ENCODE peak calls at places on chromosomes 2 and 18, in four cellular contexts. One of them, this sample, is unnamed.

GRCh38 chr2:158890296-158890905 is 78.0 kb upstream of the TANC1 start:
- DNase-seq in GM13977: no peak
- DNase-seq in B cell: no peak
- DNase-seq in AG04450: no peak
- DNase-seq in this sample: no peak

GRCh38 chr2:235086481-235087184 is 134.8 kb downstream of the SH3BP4 start:
- DNase-seq in B cell: no peak
- DNase-seq in AG04450: no peak
- DNase-seq in GM13977: no peak
- DNase-seq in this sample: no peak

GRCh38 chr2:85558160-85558559 is 3.1 kb downstream of the GGCX start:
- DNase-seq in GM13977: no peak
- DNase-seq in B cell: no peak
- DNase-seq in AG04450: no peak
- DNase-seq in this sample: no peak

GRCh38 chr2:88442501-88442900 is 10.0 kb downstream of the FOXI3 start:
- DNase-seq in GM13977: no peak
- DNase-seq in AG04450: no peak
- DNase-seq in B cell: no peak
- DNase-seq in this sample: no peak

GRCh38 chr2:197307933-197308521 is 2.6 kb downstream of the ANKRD44 start:
- DNase-seq in AG04450: no peak
- DNase-seq in B cell: no peak
- DNase-seq in GM13977: peak; percentile 68
- DNase-seq in this sample: no peak

GRCh38 chr2:143026411-143027054 is 102.7 kb upstream of the ARHGAP15 start:
- DNase-seq in GM13977: no peak
- DNase-seq in B cell: no peak
- DNase-seq in AG04450: no peak
- DNase-seq in this sample: no peak

GRCh38 chr2:134665729-134666506 is 52.9 kb downstream of the TMEM163 start:
- DNase-seq in GM13977: no peak
- DNase-seq in AG04450: no peak
- DNase-seq in B cell: no peak
- DNase-seq in this sample: no peak

GRCh38 chr2:164495491-164496223 is 125.6 kb downstream of the GRB14 start:
- DNase-seq in B cell: no peak
- DNase-seq in GM13977: no peak
- DNase-seq in AG04450: no peak
- DNase-seq in this sample: peak; percentile 36

GRCh38 chr2:238449909-238450417 is 23.2 kb downstream of the ASB1 start:
- DNase-seq in GM13977: no peak
- DNase-seq in AG04450: no peak
- DNase-seq in B cell: no peak
- DNase-seq in this sample: no peak

GRCh38 chr2:47528874-47529273 is 125.9 kb downstream of the MSH2 start:
- DNase-seq in GM13977: no peak
- DNase-seq in AG04450: no peak
- DNase-seq in B cell: no peak
- DNase-seq in this sample: peak; percentile 32

GRCh38 chr18:40473221-40473620 is 1481.8 kb upstream of the PIK3C3 start:
- DNase-seq in AG04450: no peak
- DNase-seq in B cell: no peak
- DNase-seq in GM13977: no peak
- DNase-seq in this sample: no peak

GRCh38 chr2:27746325-27746724 is 25.2 kb upstream of the MRPL33 start:
- DNase-seq in AG04450: no peak
- DNase-seq in B cell: no peak
- DNase-seq in GM13977: no peak
- DNase-seq in this sample: no peak

GRCh38 chr2:239299218-239299939 is 101.4 kb downstream of the HDAC4 start:
- DNase-seq in B cell: no peak
- DNase-seq in GM13977: no peak
- DNase-seq in AG04450: no peak
- DNase-seq in this sample: no peak

GRCh38 chr2:211351998-211352397 is 795.6 kb downstream of the CPS1 start:
- DNase-seq in B cell: no peak
- DNase-seq in GM13977: no peak
- DNase-seq in AG04450: no peak
- DNase-seq in this sample: no peak

GRCh38 chr2:136216073-136216472 is 98.1 kb upstream of the CXCR4 start:
- DNase-seq in GM13977: no peak
- DNase-seq in AG04450: no peak
- DNase-seq in B cell: no peak
- DNase-seq in this sample: no peak

GRCh38 chr18:78778651-78779050 is 201.0 kb upstream of the SALL3 start:
- DNase-seq in GM13977: no peak
- DNase-seq in B cell: no peak
- DNase-seq in AG04450: no peak
- DNase-seq in this sample: no peak

GRCh38 chr18:12246849-12247808 is 7.0 kb upstream of the CIDEA start:
- DNase-seq in GM13977: no peak
- DNase-seq in AG04450: no peak
- DNase-seq in B cell: no peak
- DNase-seq in this sample: no peak

GRCh38 chr18:76801567-76802505 is 20.5 kb upstream of the ZNF236 start:
- DNase-seq in GM13977: peak; percentile 91
- DNase-seq in B cell: peak; percentile 48
- DNase-seq in AG04450: no peak
- DNase-seq in this sample: no peak

GRCh38 chr2:219829968-219830738 is 202.7 kb downstream of the SLC4A3 start:
- DNase-seq in B cell: no peak
- DNase-seq in AG04450: no peak
- DNase-seq in GM13977: no peak
- DNase-seq in this sample: no peak

GRCh38 chr2:47265751-47266231 is 110.7 kb upstream of the STPG4 start:
- DNase-seq in B cell: no peak
- DNase-seq in AG04450: no peak
- DNase-seq in GM13977: no peak
- DNase-seq in this sample: no peak

GRCh38 chr2:206149330-206149729 is 9.9 kb downstream of the NDUFS1 start:
- DNase-seq in GM13977: no peak
- DNase-seq in AG04450: no peak
- DNase-seq in B cell: no peak
- DNase-seq in this sample: no peak

GRCh38 chr2:183495079-183495478 is 370.8 kb downstream of the NUP35 start:
- DNase-seq in B cell: no peak
- DNase-seq in AG04450: no peak
- DNase-seq in GM13977: no peak
- DNase-seq in this sample: no peak

GRCh38 chr18:75231053-75231406 is 20.4 kb downstream of the TSHZ1 start:
- DNase-seq in AG04450: no peak
- DNase-seq in B cell: no peak
- DNase-seq in GM13977: no peak
- DNase-seq in this sample: no peak

GRCh38 chr2:36329746-36330145 is 25.8 kb upstream of the CRIM1 start:
- DNase-seq in GM13977: no peak
- DNase-seq in B cell: no peak
- DNase-seq in AG04450: peak; percentile 37
- DNase-seq in this sample: peak; percentile 29

GRCh38 chr2:218569038-218569431 is 396 bp downstream of the CNOT9 start:
- DNase-seq in B cell: peak; percentile 60
- DNase-seq in GM13977: peak; percentile 65
- DNase-seq in AG04450: peak; percentile 37
- DNase-seq in this sample: peak; percentile 64

GRCh38 chr18:7793100-7793499 is 226.0 kb downstream of the PTPRM start:
- DNase-seq in GM13977: no peak
- DNase-seq in AG04450: no peak
- DNase-seq in B cell: no peak
- DNase-seq in this sample: no peak